ENCODE peak calls at places on chromosomes 7 and 10, in six cellular contexts. One of them, this sample, is unnamed. For H3K36me3, the result is how much of the 10 kb centered on the place peaks cover.

GRCh38 chr10:72423426-72423825 is 68.7 kb upstream of the DNAJB12 start:
- DNase-seq in H1: no peak
- DNase-seq in MM.1S: no peak
- DNase-seq in fibroblast of lung: no peak
- DNase-seq in PC-9: no peak
- DNase-seq in neural progenitor cell: no peak
- DNase-seq in this sample: no peak

GRCh38 chr7:4140933-4141332 is 541.2 kb upstream of the FOXK1 start:
- DNase-seq in fibroblast of lung: no peak
- DNase-seq in PC-9: no peak
- DNase-seq in neural progenitor cell: no peak
- DNase-seq in H1: no peak
- DNase-seq in MM.1S: no peak
- DNase-seq in this sample: no peak

GRCh38 chr10:43735907-43736306 is 87.2 kb upstream of the ZNF32 start:
- DNase-seq in MM.1S: no peak
- DNase-seq in fibroblast of lung: peak
- DNase-seq in H1: no peak
- DNase-seq in PC-9: no peak
- DNase-seq in neural progenitor cell: no peak
- DNase-seq in this sample: no peak

GRCh38 chr10:133458710-133459453 is 5.1 kb downstream of the SCART1 start:
- DNase-seq in neural progenitor cell: no peak
- DNase-seq in fibroblast of lung: no peak
- DNase-seq in MM.1S: no peak
- DNase-seq in PC-9: no peak
- DNase-seq in H1: no peak
- DNase-seq in this sample: no peak

GRCh38 chr10:70093335-70093944 is 39.2 kb downstream of the AIFM2 start:
- DNase-seq in H1: no peak
- DNase-seq in PC-9: no peak
- DNase-seq in fibroblast of lung: no peak
- DNase-seq in MM.1S: no peak
- DNase-seq in neural progenitor cell: no peak
- DNase-seq in this sample: no peak

GRCh38 chr10:126042354-126042753 is 146.0 kb downstream of the FANK1 start:
- DNase-seq in neural progenitor cell: no peak
- DNase-seq in H1: no peak
- DNase-seq in PC-9: no peak
- DNase-seq in MM.1S: no peak
- DNase-seq in fibroblast of lung: no peak
- DNase-seq in this sample: no peak

GRCh38 chr7:106421181-106421762 is 136.5 kb upstream of the NAMPT start:
- DNase-seq in neural progenitor cell: no peak
- DNase-seq in fibroblast of lung: peak
- DNase-seq in PC-9: no peak
- DNase-seq in MM.1S: no peak
- DNase-seq in H1: no peak
- DNase-seq in this sample: peak

GRCh38 chr10:113924171-113924570 is 69.7 kb downstream of the NHLRC2 start:
- DNase-seq in MM.1S: no peak
- DNase-seq in H1: no peak
- DNase-seq in PC-9: no peak
- DNase-seq in neural progenitor cell: no peak
- DNase-seq in fibroblast of lung: no peak
- DNase-seq in this sample: no peak

GRCh38 chr10:49082767-49083166 is 32.6 kb downstream of the VSTM4 start:
- DNase-seq in PC-9: no peak
- DNase-seq in MM.1S: no peak
- DNase-seq in neural progenitor cell: peak
- DNase-seq in H1: no peak
- DNase-seq in fibroblast of lung: no peak
- DNase-seq in this sample: no peak

GRCh38 chr10:131160219-131160875 is 151.2 kb downstream of the TCERG1L start:
- DNase-seq in fibroblast of lung: no peak
- DNase-seq in PC-9: no peak
- DNase-seq in MM.1S: no peak
- DNase-seq in H1: no peak
- DNase-seq in neural progenitor cell: no peak
- DNase-seq in this sample: no peak
- H3K36me3 ChIP-seq in fibroblast of lung: under half
- H3K36me3 ChIP-seq in PC-9: under half
- H3K36me3 ChIP-seq in MM.1S: under half
- H3K36me3 ChIP-seq in H1: under half
- H3K36me3 ChIP-seq in neural progenitor cell: under half
- H3K36me3 ChIP-seq in this sample: under half

GRCh38 chr7:100896743-100897051 is 1.0 kb upstream of the ACHE start:
- DNase-seq in fibroblast of lung: no peak
- DNase-seq in H1: no peak
- DNase-seq in PC-9: no peak
- DNase-seq in MM.1S: no peak
- DNase-seq in neural progenitor cell: no peak
- DNase-seq in this sample: no peak

GRCh38 chr7:100894860-100895700 is 608 bp downstream of the ACHE start:
- DNase-seq in fibroblast of lung: no peak
- DNase-seq in H1: peak
- DNase-seq in neural progenitor cell: peak
- DNase-seq in PC-9: peak
- DNase-seq in MM.1S: no peak
- DNase-seq in this sample: no peak

GRCh38 chr7:100893910-100894763 is 1.6 kb downstream of the ACHE start:
- DNase-seq in H1: no peak
- DNase-seq in fibroblast of lung: no peak
- DNase-seq in neural progenitor cell: peak
- DNase-seq in PC-9: no peak
- DNase-seq in MM.1S: no peak
- DNase-seq in this sample: no peak

GRCh38 chr7:100895956-100896742 is 461 bp upstream of the ACHE start:
- DNase-seq in neural progenitor cell: peak
- DNase-seq in PC-9: no peak
- DNase-seq in MM.1S: no peak
- DNase-seq in H1: no peak
- DNase-seq in fibroblast of lung: no peak
- DNase-seq in this sample: no peak

DNA sequence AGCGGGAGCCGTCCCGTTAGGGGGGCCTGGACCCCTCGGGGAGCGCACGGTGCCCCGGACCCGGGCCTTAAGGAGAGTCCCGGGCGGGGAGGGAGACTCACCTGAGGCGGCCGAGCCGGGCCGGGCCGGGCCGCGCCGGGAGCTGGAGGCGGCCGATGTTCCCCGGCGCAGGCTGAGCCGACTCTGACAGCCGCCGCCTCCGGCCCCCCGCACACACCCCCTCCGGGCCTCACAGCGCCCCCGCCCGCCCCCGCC is at the start of gene ACHE:
- DNase-seq in fibroblast of lung: no peak
- DNase-seq in PC-9: no peak
- DNase-seq in neural progenitor cell: no peak
- DNase-seq in H1: no peak
- DNase-seq in MM.1S: no peak
- DNase-seq in this sample: no peak
- TF ChIP-seq EZH2 in fibroblast of lung: no peak
- TF ChIP-seq EZH2 in PC-9: no peak
- TF ChIP-seq EZH2 in neural progenitor cell: peak
- TF ChIP-seq EZH2 in H1: peak
- TF ChIP-seq EZH2 in MM.1S: no peak
- TF ChIP-seq EZH2 in this sample: no peak

GRCh38 chr7:37097276-37097675 is 351.4 kb downstream of the ELMO1 start:
- DNase-seq in H1: no peak
- DNase-seq in PC-9: no peak
- DNase-seq in neural progenitor cell: no peak
- DNase-seq in MM.1S: no peak
- DNase-seq in fibroblast of lung: no peak
- DNase-seq in this sample: no peak
- TF ChIP-seq CTCF in H1: peak
- TF ChIP-seq CTCF in PC-9: peak
- TF ChIP-seq CTCF in neural progenitor cell: peak
- TF ChIP-seq CTCF in MM.1S: no peak
- TF ChIP-seq CTCF in fibroblast of lung: no peak
- TF ChIP-seq CTCF in this sample: no peak

GRCh38 chr7:47967123-47967522 is 12.3 kb downstream of the HUS1 start:
- DNase-seq in MM.1S: no peak
- DNase-seq in PC-9: no peak
- DNase-seq in fibroblast of lung: no peak
- DNase-seq in neural progenitor cell: no peak
- DNase-seq in H1: no peak
- DNase-seq in this sample: no peak
- H3K36me3 ChIP-seq in MM.1S: under half
- H3K36me3 ChIP-seq in PC-9: half or more
- H3K36me3 ChIP-seq in fibroblast of lung: under half
- H3K36me3 ChIP-seq in neural progenitor cell: under half
- H3K36me3 ChIP-seq in H1: under half
- H3K36me3 ChIP-seq in this sample: under half

GRCh38 chr10:93062499-93063216 is 2.1 kb downstream of the CYP26C1 start:
- DNase-seq in PC-9: peak
- DNase-seq in fibroblast of lung: peak
- DNase-seq in neural progenitor cell: peak
- DNase-seq in H1: no peak
- DNase-seq in MM.1S: peak
- DNase-seq in this sample: peak
- TF ChIP-seq EZH2 in PC-9: no peak
- TF ChIP-seq EZH2 in fibroblast of lung: no peak
- TF ChIP-seq EZH2 in neural progenitor cell: peak
- TF ChIP-seq EZH2 in H1: peak
- TF ChIP-seq EZH2 in MM.1S: no peak
- TF ChIP-seq EZH2 in this sample: no peak

This sample was measured in mammary epithelial cell.